ENCODE peak calls at places on chromosomes 4 and X, in five cellular contexts. Q is T-helper 2 cell; M is C1 segment of cervical spinal cord; N is CD8-positive, alpha-beta T cell; L is NCI-H1694 treated with DMSO at 0.1 percent for 48 hours. O is an unnamed sample.

GRCh38 chrX:3299626-3300025 is 46.8 kb downstream of the MXRA5 start:
- DNase-seq in Q (no peak), M (no peak), N (no peak), L (no peak), O (no peak)

GRCh38 chrX:8647176-8647575 is 84.8 kb downstream of the ANOS1 start:
- DNase-seq in Q (no peak), M (no peak), N (no peak), L (no peak), O (no peak)

GRCh38 chr4:4670869-4671268 is 129.0 kb upstream of the STX18 start:
- DNase-seq in Q (no peak), M (no peak), N (no peak), L (no peak), O (no peak)

GRCh38 chr4:2887343-2887742 is 43.7 kb downstream of the ADD1 start:
- DNase-seq in Q (no peak), M (no peak), N (no peak), L (no peak), O (no peak)

GRCh38 chr4:3682236-3683076 is 83.7 kb upstream of the ADRA2C start:
- DNase-seq in Q (no peak), M (no peak), N (no peak), L (no peak), O (no peak)

GRCh38 chrX:68762649-68763268 is 66.1 kb upstream of the EFNB1 start:
- DNase-seq in Q (no peak), M (no peak), N (no peak), L (no peak), O (no peak)

GRCh38 chrX:64196606-64197005 is 8.9 kb downstream of the AMER1 start:
- DNase-seq in Q (no peak), M (no peak), N (no peak), L (no peak), O (no peak)

GRCh38 chr4:28287837-28288236 is 1427.2 kb downstream of the STIM2 start:
- DNase-seq in Q (no peak), M (no peak), N (no peak), L (no peak), O (no peak)

GRCh38 chrX:21745756-21746155 is 12.2 kb downstream of the SMPX start:
- DNase-seq in Q (peak), M (no peak), N (no peak), L (no peak), O (no peak)

GRCh38 chr4:112916868-112917267 is 132.6 kb upstream of the ANK2 start:
- DNase-seq in Q (no peak), M (no peak), N (no peak), L (no peak), O (no peak)

GRCh38 chrX:48974033-48974432 is 2.4 kb upstream of the KCND1 start:
- DNase-seq in Q (no peak), M (no peak), N (no peak), L (no peak), O (no peak)

GRCh38 chr4:82865592-82865991 is 25.4 kb downstream of the SEC31A start:
- DNase-seq in Q (peak), M (no peak), N (no peak), L (no peak), O (no peak)

GRCh38 chrX:150258463-150259430 is 104.4 kb upstream of the MAMLD1 start:
- DNase-seq in Q (no peak), M (no peak), N (no peak), L (no peak), O (no peak)

GRCh38 chr4:21979196-21979595 is 30.6 kb upstream of the KCNIP4 start:
- DNase-seq in Q (no peak), M (no peak), N (no peak), L (no peak), O (no peak)

GRCh38 chr4:67892253-67892652 is 8.5 kb upstream of the TMPRSS11D start:
- DNase-seq in Q (no peak), M (no peak), N (no peak), L (no peak), O (no peak)

GRCh38 chr4:145061325-145061920 is 36.6 kb downstream of the ANAPC10 start:
- DNase-seq in Q (peak), M (no peak), N (no peak), L (peak), O (peak)

GRCh38 chr4:71206763-71207162 is 132.1 kb upstream of the SLC4A4 start:
- DNase-seq in Q (no peak), M (no peak), N (no peak), L (no peak), O (no peak)

GRCh38 chr4:69689530-69690111 is 36.6 kb upstream of the UGT2A1 start:
- DNase-seq in Q (peak), M (no peak), N (no peak), L (peak), O (no peak)

GRCh38 chr4:3364634-3365314 is 72.0 kb downstream of the RGS12 start:
- DNase-seq in Q (no peak), M (no peak), N (no peak), L (no peak), O (no peak)

GRCh38 chr4:8097721-8098345 is 60.8 kb downstream of the ABLIM2 start:
- DNase-seq in Q (no peak), M (no peak), N (no peak), L (no peak), O (no peak)

GRCh38 chrX:65690057-65690855 is 22.8 kb downstream of the MSN start:
- DNase-seq in Q (no peak), M (no peak), N (no peak), L (no peak), O (no peak)

GRCh38 chr4:187302456-187302855 is 578.8 kb upstream of the FAT1 start:
- DNase-seq in Q (no peak), M (no peak), N (no peak), L (no peak), O (no peak)

GRCh38 chr4:173505924-173506779 is 23.9 kb downstream of the HAND2 start:
- DNase-seq in Q (peak), M (no peak), N (no peak), L (peak), O (no peak)

O was measured in cerebellum.